ENCODE peak calls at places on chromosomes 1 and 21, in seven cellular contexts. G, V, O, P, C, R and I are unnamed samples.

GRCh38 chr1:115976900-115977480 is 677 bp downstream of the SLC22A15 start:
- DNase-seq in G (no peak), V (no peak), O (no peak), P (no peak), C (peak), R (no peak), I (no peak)

GRCh38 chr1:60971330-60971729 is 111.0 kb upstream of the NFIA start:
- DNase-seq in G (no peak), V (no peak), O (no peak), P (no peak), C (no peak), R (no peak), I (no peak)

GRCh38 chr21:39523398-39523797 is 71.6 kb downstream of the SH3BGR start:
- DNase-seq in G (no peak), V (no peak), O (no peak), P (no peak), C (no peak), R (no peak), I (no peak)

GRCh38 chr21:37800122-37800455 is 116.2 kb downstream of the KCNJ6 start:
- DNase-seq in G (no peak), V (peak), O (no peak), P (no peak), C (no peak), R (no peak), I (no peak)

GRCh38 chr1:206686486-206687249 is 2.0 kb downstream of the MAPKAPK2 start:
- DNase-seq in G (no peak), V (no peak), O (no peak), P (no peak), C (no peak), R (no peak), I (no peak)

GRCh38 chr1:27873671-27874384 is 1.5 kb downstream of the THEMIS2 start:
- DNase-seq in G (no peak), V (no peak), O (no peak), P (no peak), C (no peak), R (no peak), I (no peak)

GRCh38 chr1:79633456-79633855 is 626.9 kb upstream of the ADGRL4 start:
- DNase-seq in G (peak), V (peak), O (no peak), P (no peak), C (no peak), R (no peak), I (peak)

GRCh38 chr1:9028921-9029715 is 2.9 kb upstream of the SLC2A7 start:
- DNase-seq in G (peak), V (peak), O (no peak), P (no peak), C (no peak), R (no peak), I (no peak)

GRCh38 chr1:35287807-35288640 is 19.5 kb downstream of the ZMYM4 start:
- DNase-seq in G (peak), V (peak), O (no peak), P (no peak), C (no peak), R (no peak), I (no peak)

GRCh38 chr1:19357299-19357698 is 45.2 kb downstream of the SLC66A1 start:
- DNase-seq in G (no peak), V (no peak), O (no peak), P (no peak), C (no peak), R (no peak), I (no peak)

GRCh38 chr1:43636006-43636641 is 13.8 kb upstream of the KDM4A start:
- DNase-seq in G (no peak), V (no peak), O (no peak), P (no peak), C (peak), R (no peak), I (no peak)
- H4K8ac ChIP-seq in G (no peak), V (no peak), O (no peak), P (no peak), C (no peak), R (no peak), I (no peak)

DNA sequence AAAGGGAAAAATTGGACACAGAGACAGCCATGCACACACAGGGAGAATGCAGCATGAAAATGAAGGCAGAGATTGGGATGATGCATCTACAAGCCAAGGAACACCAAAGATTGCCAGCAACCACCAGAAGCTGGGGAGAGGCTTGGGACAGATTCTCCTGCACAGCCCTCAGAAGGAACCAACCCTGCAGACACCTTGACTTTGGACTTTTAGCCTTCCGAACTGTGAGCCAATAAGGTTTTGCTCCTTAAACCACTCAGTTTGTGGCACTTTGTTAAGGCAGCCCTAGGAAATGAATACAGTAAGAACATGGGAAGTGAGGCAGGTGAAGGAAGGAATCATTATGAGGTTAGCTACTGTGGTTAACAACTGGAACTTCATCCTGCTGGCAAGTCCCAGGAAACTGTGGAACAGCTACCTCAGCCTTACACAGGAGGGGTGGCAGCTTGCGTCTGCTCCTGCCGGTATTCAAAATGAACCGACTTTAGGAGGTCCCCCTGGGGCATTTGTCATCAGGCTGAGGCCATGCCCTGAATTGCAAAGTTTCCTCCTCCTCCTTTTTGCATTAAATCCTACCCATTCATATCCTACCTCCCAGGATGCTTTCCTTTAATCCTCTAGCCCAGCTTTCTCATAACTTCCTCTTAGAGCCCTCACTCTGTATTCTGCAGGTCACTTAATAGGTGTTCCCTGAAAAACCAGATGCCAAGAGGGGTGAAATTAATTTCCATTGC is 15.4 kb downstream of the CD247 start:
- DNase-seq in G (no peak), V (no peak), O (peak), P (peak), C (no peak), R (no peak), I (peak)
- H4K8ac ChIP-seq in G (no peak), V (no peak), O (no peak), P (no peak), C (no peak), R (no peak), I (no peak)

DNA sequence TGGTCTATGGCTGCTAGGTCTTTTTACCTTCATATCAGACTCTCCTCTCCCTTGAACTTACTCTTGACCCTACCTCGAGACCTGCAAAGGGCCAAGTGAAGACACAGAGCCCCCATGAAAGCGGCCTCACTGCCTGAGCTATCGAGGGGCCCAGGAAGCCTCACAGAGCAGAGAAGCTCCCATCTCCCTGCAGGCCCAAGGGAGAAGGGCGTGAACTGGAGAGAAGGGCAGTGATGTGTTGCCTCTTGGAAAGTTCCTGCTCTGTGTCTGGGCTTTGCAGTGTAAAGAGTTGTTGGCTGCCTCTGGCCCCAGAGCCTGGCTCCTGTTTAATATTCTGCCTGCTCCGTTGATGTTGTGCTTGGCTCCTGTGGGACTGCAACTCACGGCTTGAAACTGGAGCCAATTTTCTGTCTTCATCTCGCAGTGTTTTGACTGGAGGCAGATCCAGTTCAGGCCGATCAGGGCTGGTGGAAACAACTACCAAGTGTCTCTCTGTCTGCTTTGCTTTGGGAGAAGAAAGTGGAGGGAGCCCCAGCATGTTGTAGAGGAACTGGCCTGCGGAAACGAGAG is 4.3 kb downstream of the SERTAD4 start:
- DNase-seq in G (peak), V (peak), O (no peak), P (no peak), C (no peak), R (no peak), I (no peak)
- H4K8ac ChIP-seq in G (no peak), V (peak), O (no peak), P (no peak), C (no peak), R (no peak), I (no peak)

DNA sequence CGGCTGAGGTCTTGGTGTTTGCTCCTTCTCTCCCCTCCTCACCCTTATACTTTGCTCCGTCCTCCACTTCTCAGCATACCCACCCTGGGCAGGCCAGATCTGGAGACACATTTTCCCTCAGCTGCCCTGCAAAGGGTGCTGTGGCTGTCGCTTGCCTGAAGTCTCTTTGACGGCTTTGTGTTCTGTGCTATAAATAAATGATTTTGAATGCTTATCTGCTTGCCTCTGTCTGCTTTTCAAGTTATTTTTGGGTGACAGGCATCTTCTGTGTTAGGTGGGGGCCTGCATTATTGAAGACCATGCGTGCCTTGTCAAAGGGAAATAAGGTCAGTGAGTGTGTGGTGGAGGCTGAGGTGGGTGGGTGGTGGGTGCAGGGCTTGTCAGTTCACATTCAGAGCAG is 66.9 kb upstream of the KCND3 start:
- DNase-seq in G (no peak), V (no peak), O (no peak), P (no peak), C (no peak), R (no peak), I (no peak)
- H4K8ac ChIP-seq in G (no peak), V (no peak), O (no peak), P (no peak), C (no peak), R (no peak), I (no peak)

DNA sequence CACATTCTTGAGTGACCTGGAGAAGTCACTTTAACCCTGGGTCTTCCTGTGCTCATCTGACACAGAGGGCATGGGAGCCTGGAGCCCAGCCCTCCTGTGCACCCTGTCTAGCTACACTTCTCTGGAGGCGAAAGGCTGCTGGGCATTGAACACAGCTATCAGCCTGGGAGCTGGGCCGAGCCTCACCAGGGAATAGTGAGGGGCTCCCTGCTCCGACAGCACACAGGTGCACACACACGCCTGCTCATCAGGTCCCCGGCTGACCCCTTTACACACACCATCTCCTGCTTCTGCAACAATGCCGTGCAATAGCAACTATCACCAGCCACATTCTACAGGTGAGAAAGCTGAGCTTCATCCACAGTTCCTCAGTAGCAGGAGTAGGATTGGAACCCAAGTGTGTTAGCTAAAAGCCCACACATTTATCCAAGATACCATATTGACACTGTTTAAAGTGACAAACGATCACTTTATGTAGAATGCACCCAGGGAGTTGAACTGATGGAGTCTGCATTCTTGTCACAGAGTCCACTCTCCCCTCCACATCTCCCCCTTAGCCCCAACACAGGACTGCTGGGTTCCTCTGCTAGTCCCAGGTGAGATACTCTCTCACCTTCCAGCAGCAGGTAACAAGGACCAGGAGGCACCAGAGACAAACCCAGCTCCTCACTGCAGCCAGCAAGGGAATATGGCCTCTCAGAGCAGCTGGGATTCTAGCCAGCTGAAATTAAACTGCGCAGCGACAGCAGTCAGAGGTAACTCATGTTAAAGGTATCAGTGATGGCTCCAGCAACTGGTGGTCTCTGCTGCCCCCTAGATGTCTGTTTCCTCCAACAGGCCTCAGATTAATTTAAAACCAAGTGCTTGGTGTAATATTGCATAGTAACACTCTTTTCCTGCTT is 18.3 kb upstream of the CAPN8 start:
- DNase-seq in G (peak), V (peak), O (peak), P (peak), C (peak), R (peak), I (peak)
- H4K8ac ChIP-seq in G (no peak), V (no peak), O (no peak), P (no peak), C (no peak), R (no peak), I (no peak)

GRCh38 chr1:231729541-231729940 is 103.0 kb downstream of the DISC1 start:
- DNase-seq in G (no peak), V (no peak), O (no peak), P (no peak), C (no peak), R (no peak), I (no peak)
- H4K8ac ChIP-seq in G (no peak), V (no peak), O (no peak), P (no peak), C (no peak), R (no peak), I (no peak)

GRCh38 chr1:203479646-203480045 is 4.0 kb downstream of the PRELP start:
- DNase-seq in G (peak), V (peak), O (no peak), P (no peak), C (no peak), R (no peak), I (no peak)
- H4K8ac ChIP-seq in G (no peak), V (no peak), O (no peak), P (no peak), C (no peak), R (no peak), I (no peak)

GRCh38 chr1:52595061-52595460 is 7.1 kb upstream of the GPX7 start:
- DNase-seq in G (no peak), V (no peak), O (no peak), P (no peak), C (no peak), R (no peak), I (no peak)
- H4K8ac ChIP-seq in G (no peak), V (no peak), O (no peak), P (no peak), C (no peak), R (no peak), I (no peak)

GRCh38 chr1:241591317-241591716 is 48.9 kb downstream of the CHML start:
- DNase-seq in G (peak), V (peak), O (no peak), P (no peak), C (peak), R (no peak), I (peak)

GRCh38 chr1:241591736-241592135 is 48.4 kb downstream of the CHML start:
- DNase-seq in G (no peak), V (no peak), O (no peak), P (no peak), C (no peak), R (no peak), I (no peak)

GRCh38 chr1:241590734-241591133 is 49.4 kb downstream of the CHML start:
- DNase-seq in G (no peak), V (no peak), O (no peak), P (no peak), C (no peak), R (no peak), I (no peak)

GRCh38 chr1:241592273-241592958 is 47.8 kb downstream of the CHML start:
- DNase-seq in G (peak), V (peak), O (no peak), P (no peak), C (peak), R (no peak), I (no peak)

DNA sequence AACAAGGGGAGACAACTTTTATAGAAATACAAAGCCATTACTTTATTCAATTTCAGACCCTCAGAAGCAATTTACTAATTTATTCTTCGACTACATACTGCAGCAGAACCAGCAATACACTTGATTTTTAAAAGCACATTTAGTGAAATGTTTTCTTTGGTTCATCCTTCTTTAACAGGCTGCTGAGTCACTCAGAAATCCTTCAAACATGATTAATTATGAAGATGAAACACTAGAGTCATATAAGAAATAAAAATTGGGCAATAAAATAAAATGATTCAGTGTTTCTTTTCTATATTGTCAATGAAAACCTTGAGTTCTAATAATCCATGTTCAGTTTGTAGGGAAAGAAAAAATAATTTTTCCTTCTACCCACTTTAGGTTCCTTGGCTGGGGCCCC is 47.0 kb downstream of the CHML start:
- DNase-seq in G (peak), V (no peak), O (no peak), P (no peak), C (no peak), R (no peak), I (no peak)
- H4K8ac ChIP-seq in G (no peak), V (no peak), O (no peak), P (no peak), C (no peak), R (no peak), I (no peak)